ENCODE peak calls at places on chromosomes 12 and 14, in ten cellular contexts. R is upper lobe of right lung, W is tibial nerve, C is astrocyte of the spinal cord, O is HFF-Myc, T is heart right ventricle, M is psoas muscle, P is PC-9, N is fibroblast of pulmonary artery, D is neural progenitor cell. Y is an unnamed sample.

GRCh38 chr12:102144221-102144620 is 24.2 kb downstream of the PARPBP start:
- DNase-seq in P (no peak), M (no peak), O (no peak), D (no peak), R (no peak), N (no peak), C (no peak), T (no peak), W (no peak), Y (no peak)

GRCh38 chr12:106652510-106653015 is 69.8 kb downstream of the RFX4 start:
- DNase-seq in C (no peak), R (no peak), P (no peak), M (no peak), O (no peak), W (no peak), D (no peak), N (no peak), T (no peak), Y (no peak)

GRCh38 chr12:124404162-124404561 is 109.3 kb downstream of the RFLNA start:
- DNase-seq in M (peak), N (no peak), C (no peak), D (no peak), O (no peak), P (no peak), R (no peak), T (no peak), W (no peak), Y (no peak)

GRCh38 chr12:46303039-46303666 is 34.3 kb upstream of the SLC38A1 start:
- DNase-seq in M (no peak), D (no peak), W (peak), O (peak), N (peak), R (no peak), T (peak), C (peak), P (no peak), Y (peak)

GRCh38 chr12:96677363-96677762 is 188.0 kb downstream of the CFAP54 start:
- DNase-seq in P (no peak), W (no peak), M (no peak), C (no peak), O (no peak), T (no peak), D (no peak), N (no peak), R (no peak), Y (no peak)

GRCh38 chr12:41531147-41531829 is 343.2 kb downstream of the PDZRN4 start:
- DNase-seq in W (peak), D (no peak), P (no peak), O (no peak), R (no peak), M (peak), T (peak), N (peak), C (no peak), Y (no peak)

GRCh38 chr12:2190085-2190484 is 137.3 kb downstream of the CACNA1C start:
- DNase-seq in O (no peak), M (no peak), W (no peak), N (no peak), D (no peak), R (no peak), T (no peak), C (no peak), P (no peak), Y (no peak)

GRCh38 chr14:24013654-24014514 is 25.2 kb downstream of the DHRS4L2 start:
- DNase-seq in N (peak), M (no peak), P (peak), R (no peak), T (peak), O (peak), D (peak), W (peak), C (peak), Y (peak)

GRCh38 chr14:56555921-56556570 is 23.6 kb upstream of the TMEM260 start:
- DNase-seq in W (no peak), P (peak), T (no peak), C (peak), D (peak), M (no peak), N (peak), R (no peak), O (no peak), Y (peak)

GRCh38 chr12:98893126-98893525 is 248.0 kb downstream of the APAF1 start:
- DNase-seq in O (no peak), T (no peak), M (no peak), D (peak), N (no peak), W (no peak), R (no peak), C (no peak), P (no peak), Y (no peak)

GRCh38 chr12:29350080-29350479 is 30.9 kb downstream of the ERGIC2 start:
- DNase-seq in T (no peak), M (no peak), W (no peak), P (peak), D (no peak), N (peak), C (peak), O (peak), R (no peak), Y (peak)

GRCh38 chr12:4118017-4118510 is 155.5 kb upstream of the CCND2 start:
- DNase-seq in C (peak), P (no peak), R (no peak), O (no peak), T (peak), M (no peak), W (peak), D (no peak), N (peak), Y (no peak)

DNA sequence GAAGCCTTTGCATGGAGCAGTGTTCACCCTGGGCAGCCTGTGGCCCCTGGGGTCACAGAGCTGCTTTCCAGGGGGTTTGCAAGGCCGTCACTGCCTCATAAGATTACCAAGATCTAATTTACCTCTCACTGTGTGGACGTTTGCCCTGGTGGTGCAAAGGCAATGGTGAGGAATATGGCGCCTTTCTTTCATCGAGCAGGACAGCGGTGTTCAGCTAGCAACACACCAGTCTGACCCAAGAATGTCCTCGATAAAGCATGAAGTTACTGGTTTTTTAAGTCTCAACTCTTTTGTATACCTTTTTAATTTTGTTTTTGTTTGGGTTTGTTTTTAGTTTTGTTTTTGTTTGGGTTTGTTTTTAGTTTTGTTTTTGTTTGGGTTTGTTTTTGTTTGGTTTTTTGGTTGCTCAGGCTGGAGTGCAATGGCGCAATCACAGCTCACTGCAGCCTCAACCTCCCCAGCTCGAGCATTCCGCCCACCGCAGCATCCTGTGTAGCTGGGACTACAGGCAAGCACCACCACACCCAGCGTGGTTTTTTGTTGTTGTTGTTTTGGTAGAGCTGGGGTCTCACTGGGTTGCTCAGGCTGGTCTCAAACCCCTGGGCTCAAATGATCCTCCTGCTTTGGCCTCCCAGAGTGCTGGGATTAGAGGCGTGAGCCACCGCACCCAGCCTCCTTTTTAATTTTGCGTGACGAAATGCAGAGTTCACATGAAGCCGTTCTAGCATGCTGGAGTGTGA is 57.9 kb downstream of the PPP2R5C start:
- DNase-seq in C (no peak), T (no peak), D (no peak), O (no peak), P (no peak), W (no peak), N (no peak), R (no peak), M (no peak), Y (no peak)
- H3K4me3 ChIP-seq in C (no peak), T (no peak), D (no peak), O (no peak), P (no peak), W (no peak), N (no peak), R (no peak), M (no peak), Y (no peak)

GRCh38 chr14:73323889-73324535 is 86.7 kb downstream of the PAPLN start:
- DNase-seq in R (no peak), D (no peak), P (no peak), T (no peak), W (no peak), C (no peak), O (no peak), N (no peak), M (no peak), Y (no peak)

GRCh38 chr14:73325063-73325462 is 87.8 kb downstream of the PAPLN start:
- DNase-seq in D (no peak), P (no peak), R (no peak), M (no peak), O (no peak), C (no peak), N (no peak), W (no peak), T (no peak), Y (no peak)

GRCh38 chr14:73324536-73324932 is 87.2 kb downstream of the PAPLN start:
- DNase-seq in O (no peak), R (no peak), T (no peak), P (no peak), W (no peak), M (no peak), D (no peak), C (no peak), N (no peak), Y (no peak)

DNA sequence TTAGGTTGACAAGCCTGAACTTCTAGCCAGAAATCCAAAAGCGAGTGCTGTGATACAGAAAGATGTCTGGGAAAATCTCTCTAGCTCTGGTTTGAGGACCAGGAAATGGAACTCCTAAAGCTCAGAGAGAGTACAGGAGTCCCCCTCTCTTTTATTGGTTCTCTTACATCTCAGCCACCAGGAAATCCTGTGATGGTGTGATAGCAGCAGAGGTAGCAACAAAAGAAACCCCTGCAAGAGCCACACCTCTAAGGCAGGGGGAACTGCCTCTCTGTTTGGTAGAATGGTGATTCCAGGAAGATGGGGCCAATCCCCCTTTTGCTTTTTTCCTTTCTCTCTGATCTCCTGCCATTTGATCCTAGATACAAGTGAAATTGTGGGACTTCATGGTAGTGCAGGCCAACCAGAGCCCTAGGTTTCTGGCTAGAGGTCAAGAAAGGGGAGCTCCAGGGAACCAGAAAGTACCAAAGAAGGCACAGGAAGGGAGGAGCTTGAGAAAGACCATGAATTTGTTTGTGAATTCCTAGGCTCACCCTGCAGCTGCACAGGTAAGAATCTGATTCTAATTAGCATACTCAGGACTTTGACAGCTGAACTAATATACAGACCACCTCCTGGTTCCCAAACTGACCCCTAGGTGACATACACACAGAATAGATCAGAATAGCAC is 88.5 kb downstream of the PAPLN start:
- DNase-seq in W (no peak), N (no peak), C (no peak), D (no peak), T (no peak), R (no peak), O (no peak), P (no peak), M (no peak), Y (no peak)
- TF ChIP-seq CTCF in W (no peak), N (no peak), C (no peak), D (no peak), T (no peak), R (no peak), O (no peak), P (no peak), M (no peak), Y (no peak)

GRCh38 chr12:53743277-53744129 is 8.3 kb downstream of the CISTR start:
- DNase-seq in M (peak), W (no peak), T (peak), C (peak), R (peak), D (peak), O (no peak), N (peak), P (peak), Y (peak)
- H3K4me3 ChIP-seq in M (no peak), W (no peak), T (no peak), C (no peak), R (no peak), D (peak), O (no peak), N (no peak), P (no peak), Y (no peak)

GRCh38 chr12:104825408-104825807 is 132.7 kb downstream of the SLC41A2 start:
- DNase-seq in O (no peak), P (no peak), D (peak), C (no peak), M (no peak), T (no peak), N (peak), R (no peak), W (no peak), Y (no peak)
- TF ChIP-seq CTCF in O (peak), P (peak), D (peak), C (peak), M (no peak), T (no peak), N (peak), R (no peak), W (no peak), Y (no peak)

GRCh38 chr14:102140027-102140749 is 491 bp downstream of the WDR20 start:
- DNase-seq in C (peak), W (peak), P (peak), R (peak), T (no peak), M (peak), N (peak), O (no peak), D (peak), Y (no peak)

GRCh38 chr14:102138935-102139247 is 806 bp upstream of the WDR20 start:
- DNase-seq in P (no peak), D (no peak), W (no peak), N (no peak), R (peak), M (no peak), O (no peak), T (no peak), C (no peak), Y (no peak)

GRCh38 chr14:102139248-102140026 is at the start of gene WDR20:
- DNase-seq in P (peak), C (peak), D (peak), N (peak), R (peak), M (peak), W (peak), T (peak), O (peak), Y (peak)

GRCh38 chr14:102140750-102141145 is 1.1 kb downstream of the WDR20 start:
- DNase-seq in R (no peak), C (peak), M (no peak), W (no peak), N (no peak), O (no peak), P (no peak), T (no peak), D (no peak), Y (no peak)

DNA sequence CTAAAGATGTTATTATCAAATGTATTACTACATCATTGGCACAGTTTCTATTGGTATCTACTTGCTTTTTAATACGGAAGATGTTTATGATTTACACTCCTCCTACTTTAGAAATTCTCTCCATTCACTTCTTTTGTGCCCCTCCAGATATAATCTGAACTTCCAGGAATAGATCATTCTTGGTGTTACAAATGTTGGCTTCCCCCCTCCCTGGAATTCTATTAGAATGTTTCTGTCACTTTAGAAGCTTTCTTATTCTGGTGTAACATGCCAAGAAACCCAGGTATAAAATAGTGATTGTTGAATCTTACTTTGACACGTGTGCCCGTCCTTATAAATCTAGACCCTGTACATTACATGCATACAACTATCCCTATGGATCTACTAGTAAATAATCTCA is 1.2 kb upstream of the WDR20 start:
- DNase-seq in N (no peak), C (no peak), R (no peak), W (no peak), P (no peak), M (no peak), T (no peak), O (no peak), D (no peak), Y (no peak)
- H3K4me3 ChIP-seq in N (peak), C (peak), R (peak), W (peak), P (peak), M (peak), T (peak), O (peak), D (peak), Y (peak)

GRCh38 chr14:68522510-68523325 is 270.1 kb downstream of the ZFP36L1 start:
- DNase-seq in C (no peak), D (peak), P (no peak), M (no peak), N (peak), O (no peak), T (no peak), W (no peak), R (no peak), Y (no peak)
- TF ChIP-seq CTCF in C (no peak), D (no peak), P (no peak), M (no peak), N (peak), O (no peak), T (no peak), W (no peak), R (no peak), Y (no peak)

GRCh38 chr12:132190834-132191500 is 46.7 kb downstream of the NOC4L start:
- DNase-seq in P (no peak), N (no peak), D (no peak), O (no peak), W (no peak), R (no peak), C (no peak), M (no peak), T (no peak), Y (no peak)

GRCh38 chr12:132190012-132190755 is 45.9 kb downstream of the NOC4L start:
- DNase-seq in N (no peak), P (no peak), O (no peak), D (peak), T (no peak), W (no peak), R (peak), M (no peak), C (no peak), Y (no peak)

GRCh38 chr12:132188451-132189298 is 44.4 kb downstream of the NOC4L start:
- DNase-seq in D (no peak), O (no peak), P (no peak), W (no peak), N (no peak), C (no peak), R (no peak), M (no peak), T (no peak), Y (no peak)

GRCh38 chr12:132187646-132188450 is 43.6 kb downstream of the NOC4L start:
- DNase-seq in M (no peak), P (no peak), D (no peak), O (no peak), N (no peak), W (no peak), T (no peak), R (no peak), C (no peak), Y (no peak)

GRCh38 chr12:132189378-132190011 is 45.2 kb downstream of the NOC4L start:
- DNase-seq in D (peak), C (peak), P (no peak), R (peak), O (peak), N (peak), M (peak), T (peak), W (peak), Y (peak)
- H3K4me3 ChIP-seq in D (peak), C (peak), P (no peak), R (peak), O (peak), N (peak), M (peak), T (peak), W (peak), Y (peak)

GRCh38 chr12:50162225-50162624 is 4.9 kb downstream of the CERS5 start:
- DNase-seq in R (no peak), P (no peak), O (no peak), T (no peak), C (no peak), M (no peak), W (no peak), N (peak), D (no peak), Y (no peak)

GRCh38 chr12:50164963-50165362 is 2.2 kb downstream of the CERS5 start:
- DNase-seq in W (no peak), T (no peak), D (no peak), C (no peak), O (no peak), N (no peak), M (no peak), R (no peak), P (no peak), Y (no peak)

GRCh38 chr12:50166776-50167025 is 468 bp downstream of the CERS5 start:
- DNase-seq in P (no peak), M (no peak), R (no peak), O (no peak), N (no peak), W (no peak), C (no peak), D (no peak), T (peak), Y (no peak)

DNA sequence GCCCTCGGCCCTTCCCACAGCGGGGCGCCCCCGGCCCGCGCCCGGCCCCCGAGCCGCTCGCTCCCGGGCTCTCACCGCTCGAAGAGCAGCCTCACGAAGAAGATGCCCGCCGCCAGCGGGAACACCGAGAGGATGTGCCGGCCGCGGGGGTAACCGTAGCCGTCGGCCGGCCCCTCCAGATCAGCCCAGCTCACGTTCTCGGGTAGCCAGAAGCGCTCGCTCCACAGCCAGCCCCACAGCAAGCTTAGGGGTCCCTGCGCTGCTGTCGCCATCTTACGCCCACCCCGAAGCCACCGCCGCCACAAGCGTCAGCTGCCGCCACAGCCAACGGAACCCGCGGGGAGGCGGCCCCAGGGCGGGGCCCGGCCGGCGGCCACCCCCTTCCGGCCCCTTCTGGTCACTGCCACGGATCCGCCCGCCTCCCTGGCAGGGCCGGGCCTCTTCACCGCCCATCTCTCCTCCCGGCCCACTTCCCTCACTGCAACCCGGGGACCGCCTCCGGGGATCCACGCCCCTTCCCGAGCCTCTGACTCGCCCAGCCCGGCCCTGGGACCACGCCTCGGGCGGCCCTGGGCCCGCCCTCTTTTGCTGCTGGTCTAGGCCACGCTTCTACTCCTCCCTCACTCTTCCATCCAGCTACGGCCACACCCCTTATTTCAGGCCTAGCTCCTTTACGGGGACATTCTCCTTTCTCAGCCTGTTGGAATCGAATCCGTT is at the start of gene CERS5:
- DNase-seq in P (peak), W (peak), D (peak), N (peak), T (peak), O (peak), R (peak), C (peak), M (peak), Y (peak)
- TF ChIP-seq CTCF in P (peak), W (no peak), D (peak), N (no peak), T (peak), O (peak), R (peak), C (no peak), M (peak), Y (no peak)

GRCh38 chr14:22492601-22493000 is 96.4 kb downstream of the DAD1 start:
- DNase-seq in R (no peak), T (no peak), P (no peak), D (no peak), O (no peak), N (no peak), W (no peak), C (no peak), M (no peak), Y (no peak)
- H3K4me3 ChIP-seq in R (no peak), T (no peak), P (no peak), D (no peak), O (no peak), N (no peak), W (no peak), C (no peak), M (no peak), Y (no peak)

DNA sequence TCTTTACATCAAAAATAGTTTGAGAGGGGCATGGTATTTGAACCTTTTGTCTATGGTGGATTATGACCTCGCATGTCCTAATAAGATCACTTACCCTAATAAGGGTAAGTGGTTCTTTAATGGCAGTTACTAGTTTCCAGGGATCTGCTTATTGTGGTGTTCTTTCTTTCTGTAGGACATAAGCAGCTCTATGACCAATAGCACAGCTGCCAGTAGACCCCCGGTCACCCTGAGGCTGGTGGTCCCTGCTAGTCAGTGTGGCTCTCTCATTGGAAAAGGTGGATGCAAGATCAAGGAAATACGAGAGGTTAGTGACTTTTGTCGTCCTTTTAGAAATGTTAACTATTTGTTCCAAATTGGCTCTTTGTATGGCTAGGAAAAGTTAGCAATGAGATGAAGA is 7.2 kb downstream of the PCBP2 start:
- DNase-seq in W (no peak), C (no peak), M (no peak), P (no peak), D (no peak), R (no peak), N (no peak), T (no peak), O (no peak), Y (no peak)
- TF ChIP-seq CTCF in W (no peak), C (no peak), M (no peak), P (no peak), D (no peak), R (no peak), N (no peak), T (no peak), O (no peak), Y (no peak)